ENCODE peak calls at places on chromosome 6, in eight cellular contexts. Y, E, S, D, X, H, A and I are unnamed samples.

GRCh38 chr6:31400467-31401289 is 2.7 kb upstream of the MICA start:
- DNase-seq in Y (peak; percentile 63), E (peak; percentile 91), S (peak; percentile 86), D (peak; percentile 92), X (peak; percentile 65), H (peak; percentile 90), A (peak; percentile 97), I (peak; percentile 88)

GRCh38 chr6:143408787-143409162 is 41.7 kb downstream of the ADAT2 start:
- DNase-seq in Y (no peak), E (no peak), S (no peak), D (no peak), X (peak; percentile 24), H (no peak), A (no peak), I (no peak)

GRCh38 chr6:21678990-21679389 is 85.4 kb downstream of the SOX4 start:
- DNase-seq in Y (no peak), E (no peak), S (no peak), D (no peak), X (peak; percentile 43), H (no peak), A (no peak), I (no peak)

GRCh38 chr6:139323511-139324445 is 32.0 kb upstream of the TXLNB start:
- DNase-seq in Y (peak; percentile 51), E (peak; percentile 90), S (peak; percentile 60), D (peak; percentile 88), X (peak; percentile 7), H (peak; percentile 75), A (peak; percentile 94), I (peak; percentile 81)

GRCh38 chr6:165842291-165842936 is 179.4 kb upstream of the PDE10A start:
- DNase-seq in Y (no peak), E (no peak), S (no peak), D (no peak), X (no peak), H (no peak), A (peak; percentile 82), I (no peak)

GRCh38 chr6:25417206-25417605 is 138.0 kb downstream of the CARMIL1 start:
- DNase-seq in Y (no peak), E (no peak), S (no peak), D (no peak), X (no peak), H (no peak), A (no peak), I (no peak)

GRCh38 chr6:30712441-30712840 is 4.6 kb downstream of the MDC1 start:
- DNase-seq in Y (no peak), E (no peak), S (no peak), D (no peak), X (no peak), H (no peak), A (no peak), I (no peak)

GRCh38 chr6:52712136-52712535 is 41.2 kb downstream of the TMEM14A start:
- DNase-seq in Y (no peak), E (no peak), S (no peak), D (no peak), X (no peak), H (no peak), A (no peak), I (no peak)

GRCh38 chr6:158027590-158028285 is 46.1 kb downstream of the SYNJ2 start:
- DNase-seq in Y (no peak), E (no peak), S (no peak), D (no peak), X (no peak), H (no peak), A (no peak), I (no peak)

GRCh38 chr6:7910654-7911344 is at the start of gene TXNDC5:
- DNase-seq in Y (peak; percentile 62), E (peak; percentile 83), S (peak; percentile 84), D (no peak), X (peak; percentile 60), H (peak; percentile 77), A (no peak), I (peak; percentile 86)

GRCh38 chr6:121436966-121437756 is 1.7 kb downstream of the GJA1 start:
- DNase-seq in Y (peak; percentile 45), E (peak; percentile 75), S (no peak), D (no peak), X (no peak), H (peak; percentile 33), A (no peak), I (peak; percentile 14)

GRCh38 chr6:4861564-4861963 is 85.4 kb downstream of the CDYL start:
- DNase-seq in Y (no peak), E (no peak), S (no peak), D (no peak), X (no peak), H (no peak), A (no peak), I (no peak)

GRCh38 chr6:82333781-82334180 is 29.8 kb upstream of the TPBG start:
- DNase-seq in Y (no peak), E (no peak), S (no peak), D (no peak), X (no peak), H (no peak), A (no peak), I (no peak)

GRCh38 chr6:129417416-129418086 is 292.4 kb downstream of the ARHGAP18 start:
- DNase-seq in Y (no peak), E (no peak), S (no peak), D (no peak), X (no peak), H (no peak), A (no peak), I (no peak)

GRCh38 chr6:84052883-84053241 is 19.3 kb downstream of the MRAP2 start:
- DNase-seq in Y (no peak), E (no peak), S (no peak), D (no peak), X (no peak), H (no peak), A (peak; percentile 57), I (no peak)

GRCh38 chr6:32188381-32189081 is 1.5 kb downstream of the PBX2 start:
- DNase-seq in Y (no peak), E (peak; percentile 81), S (no peak), D (no peak), X (no peak), H (no peak), A (no peak), I (no peak)

GRCh38 chr6:140542858-140543257 is 1168.4 kb upstream of the CITED2 start:
- DNase-seq in Y (no peak), E (no peak), S (no peak), D (no peak), X (no peak), H (no peak), A (no peak), I (no peak)

GRCh38 chr6:46016063-46016608 is 476 bp upstream of the CLIC5 start:
- DNase-seq in Y (no peak), E (no peak), S (no peak), D (no peak), X (no peak), H (no peak), A (no peak), I (peak; percentile 38)
- H3K4me3 ChIP-seq in Y (peak overlapping the region; percentile 54), E (no peak overlapping the region), S (peak overlapping the region; percentile 65), D (peak overlapping the region; percentile 59), X (no peak overlapping the region), H (peak overlapping the region; percentile 53), A (peak overlapping the region; percentile 55), I (no peak overlapping the region)

DNA sequence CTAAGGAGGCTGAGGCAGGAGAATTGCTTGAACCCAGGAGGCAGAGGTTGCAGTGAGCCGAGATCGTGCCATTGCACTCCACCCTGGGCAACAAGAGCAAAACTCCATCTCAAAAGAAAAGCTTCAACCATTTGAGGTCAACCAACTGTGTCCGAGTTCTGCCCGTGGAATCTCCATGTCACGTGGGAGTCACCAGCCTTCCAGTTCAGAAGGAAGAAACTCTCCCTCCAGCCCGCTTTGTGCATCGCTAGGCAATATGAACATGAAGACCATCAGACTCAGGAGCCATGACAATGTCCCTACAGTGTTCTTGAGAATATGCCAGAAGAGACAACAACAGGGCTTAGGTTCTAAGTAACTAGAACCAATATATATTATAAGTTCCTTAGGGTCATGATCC is 263.0 kb upstream of the ARID1B start:
- DNase-seq in Y (no peak), E (no peak), S (no peak), D (no peak), X (no peak), H (no peak), A (peak; percentile 89), I (no peak)
- TF ChIP-seq CTCF in Y (no peak), E (no peak), S (no peak), D (no peak), X (no peak), H (no peak), A (no peak), I (no peak)

DNA sequence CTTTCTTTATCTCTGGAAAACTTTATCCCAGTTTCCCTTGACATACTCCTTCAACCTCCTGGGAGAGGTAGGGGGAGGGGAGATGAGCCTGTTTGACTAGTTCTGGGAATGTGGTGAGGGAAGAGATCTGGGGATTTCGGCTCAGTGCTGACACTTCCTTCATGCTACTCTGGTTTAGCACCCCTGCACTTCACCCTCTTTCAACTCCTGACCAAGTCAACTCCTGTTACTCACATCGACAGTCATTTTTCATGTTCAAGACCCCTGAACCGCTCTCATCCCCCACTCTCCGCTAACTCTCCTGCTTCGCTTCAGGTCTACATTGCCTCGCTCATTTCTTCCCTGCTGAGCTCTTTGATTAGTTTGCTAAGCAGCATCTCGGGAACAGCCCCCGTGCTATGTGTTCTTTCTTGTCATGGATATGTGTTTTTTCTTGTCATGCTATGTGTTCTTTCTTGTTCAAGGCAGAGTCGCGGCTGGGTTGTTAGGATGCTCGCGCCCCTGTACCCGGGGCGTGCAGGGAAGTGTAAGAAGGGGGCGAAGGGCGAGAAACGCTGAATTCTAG is 16.6 kb upstream of the TRIM27 start:
- DNase-seq in Y (no peak), E (peak; percentile 71), S (no peak), D (no peak), X (peak; percentile 43), H (peak; percentile 53), A (no peak), I (peak; percentile 41)
- TF ChIP-seq EP300 in Y (no peak), E (no peak), S (no peak), D (no peak), X (no peak), H (no peak), A (no peak), I (no peak)

GRCh38 chr6:35452186-35453090 is at the start of gene FANCE:
- DNase-seq in Y (peak; percentile 95), E (peak; percentile 97), S (peak; percentile 97), D (peak; percentile 98), X (peak; percentile 84), H (peak; percentile 98), A (peak; percentile 98), I (peak; percentile 98)

GRCh38 chr6:35454843-35455110 is 2.6 kb downstream of the FANCE start:
- DNase-seq in Y (no peak), E (no peak), S (no peak), D (no peak), X (no peak), H (no peak), A (no peak), I (no peak)

GRCh38 chr6:35451354-35452185 is 568 bp upstream of the FANCE start:
- DNase-seq in Y (no peak), E (no peak), S (no peak), D (no peak), X (no peak), H (no peak), A (no peak), I (peak; percentile 30)

GRCh38 chr6:35449287-35449881 is 2.8 kb upstream of the FANCE start:
- DNase-seq in Y (no peak), E (no peak), S (peak; percentile 33), D (no peak), X (peak; percentile 80), H (peak; percentile 28), A (no peak), I (no peak)

GRCh38 chr6:35453236-35453635 is 1.1 kb downstream of the FANCE start:
- DNase-seq in Y (no peak), E (no peak), S (no peak), D (no peak), X (no peak), H (no peak), A (no peak), I (no peak)
- H3K4me3 ChIP-seq in Y (peak overlapping the region; percentile 64), E (no peak overlapping the region), S (peak overlapping the region; percentile 78), D (peak overlapping the region; percentile 74), X (peak overlapping the region; percentile 56), H (peak overlapping the region; percentile 60), A (peak overlapping the region; percentile 70), I (no peak overlapping the region)

GRCh38 chr6:128370072-128370471 is 150.3 kb downstream of the PTPRK start:
- DNase-seq in Y (no peak), E (no peak), S (no peak), D (no peak), X (peak; percentile 43), H (no peak), A (no peak), I (no peak)
- TF ChIP-seq CTCF in Y (no peak), E (no peak), S (no peak), D (no peak), X (no peak), H (no peak), A (no peak), I (no peak)